ENCODE peak calls at places on chromosome 5, in eight cellular contexts. I, U, B, D, X, Q, J and W are unnamed samples.

GRCh38 chr5:151931260-151931659 is 6.6 kb upstream of the GLRA1 start:
- DNase-seq in J (no peak), Q (no peak), B (no peak), I (no peak), D (no peak), U (no peak), X (no peak), W (no peak)

GRCh38 chr5:76701298-76701697 is 14.6 kb upstream of the F2R start:
- DNase-seq in U (peak), J (no peak), B (no peak), I (no peak), Q (no peak), X (peak), D (no peak), W (no peak)

GRCh38 chr5:21121213-21121612 is 1133.2 kb upstream of the CDH18 start:
- DNase-seq in D (no peak), B (no peak), U (no peak), Q (no peak), I (no peak), J (no peak), X (peak), W (no peak)

GRCh38 chr5:86894006-86894560 is 276.3 kb downstream of the COX7C start:
- DNase-seq in U (peak), Q (no peak), J (no peak), B (no peak), I (no peak), D (no peak), X (no peak), W (no peak)

GRCh38 chr5:173616577-173617118 is at the start of gene BOD1:
- DNase-seq in B (peak), D (peak), Q (peak), U (peak), X (peak), J (peak), I (peak), W (peak)

GRCh38 chr5:59055745-59056448 is 473.0 kb downstream of the RAB3C start:
- DNase-seq in D (no peak), X (no peak), J (no peak), Q (no peak), I (no peak), B (no peak), U (peak), W (no peak)

GRCh38 chr5:68565427-68565826 is 349.9 kb downstream of the PIK3R1 start:
- DNase-seq in I (no peak), B (no peak), D (no peak), Q (no peak), U (no peak), J (no peak), X (no peak), W (no peak)

GRCh38 chr5:149490599-149491187 is 60.5 kb downstream of the CSNK1A1 start:
- DNase-seq in I (no peak), B (no peak), D (no peak), U (no peak), J (no peak), Q (no peak), X (no peak), W (no peak)

GRCh38 chr5:178430187-178431062 is 159.8 kb downstream of the COL23A1 start:
- DNase-seq in D (no peak), J (peak), B (no peak), U (no peak), I (peak), X (no peak), Q (no peak), W (no peak)

GRCh38 chr5:59209758-59210359 is 627.0 kb downstream of the RAB3C start:
- DNase-seq in Q (no peak), B (no peak), J (peak), I (no peak), D (no peak), U (no peak), X (peak), W (no peak)

GRCh38 chr5:9034671-9035070 is 511.2 kb downstream of the SEMA5A start:
- DNase-seq in U (peak), Q (no peak), J (no peak), D (no peak), X (peak), I (no peak), B (no peak), W (no peak)

GRCh38 chr5:108295588-108296368 is 86.1 kb downstream of the FBXL17 start:
- DNase-seq in I (no peak), B (no peak), U (peak), Q (no peak), J (no peak), X (peak), D (no peak), W (no peak)

GRCh38 chr5:122237906-122238305 is 74.1 kb upstream of the SNCAIP start:
- DNase-seq in J (no peak), B (no peak), D (no peak), I (no peak), U (peak), Q (no peak), X (no peak), W (no peak)

GRCh38 chr5:38925154-38925925 is 79.5 kb downstream of the OSMR start:
- DNase-seq in U (no peak), Q (no peak), J (peak), B (no peak), X (peak), I (no peak), D (no peak), W (no peak)

GRCh38 chr5:135541969-135542502 is 6.3 kb upstream of the NEUROG1 start:
- DNase-seq in Q (no peak), B (no peak), I (no peak), U (no peak), J (no peak), X (no peak), D (no peak), W (no peak)

GRCh38 chr5:139335811-139336210 is 5.8 kb upstream of the PAIP2 start:
- DNase-seq in Q (no peak), D (no peak), I (no peak), U (no peak), J (no peak), X (no peak), B (no peak), W (no peak)

GRCh38 chr5:9477537-9477936 is 68.3 kb downstream of the SEMA5A start:
- DNase-seq in U (no peak), J (no peak), X (no peak), D (no peak), Q (no peak), B (no peak), I (no peak), W (no peak)

GRCh38 chr5:38666668-38667498 is 110.4 kb upstream of the LIFR start:
- DNase-seq in X (peak), D (no peak), B (peak), J (peak), Q (peak), U (peak), I (peak), W (peak)

GRCh38 chr5:14988210-14988609 is 116.6 kb upstream of the ANKH start:
- DNase-seq in B (no peak), U (no peak), D (no peak), Q (no peak), I (no peak), J (no peak), X (no peak), W (no peak)

GRCh38 chr5:112141582-112141981 is 277.5 kb downstream of the EPB41L4A start:
- DNase-seq in X (no peak), D (no peak), I (no peak), Q (no peak), B (no peak), J (no peak), U (no peak), W (no peak)

GRCh38 chr5:43729846-43730478 is 127.0 kb downstream of the NNT start:
- DNase-seq in J (no peak), X (peak), D (no peak), U (peak), B (peak), Q (no peak), I (no peak), W (no peak)

GRCh38 chr5:73895471-73895870 is 269.5 kb downstream of the ARHGEF28 start:
- DNase-seq in U (no peak), Q (no peak), B (no peak), X (no peak), J (no peak), I (no peak), D (no peak), W (no peak)

GRCh38 chr5:8478308-8478707 is 609.4 kb downstream of the MTRR start:
- DNase-seq in J (no peak), I (no peak), B (no peak), D (no peak), X (no peak), U (no peak), Q (no peak), W (no peak)

GRCh38 chr5:72633649-72634048 is 126.4 kb upstream of the ZNF366 start:
- DNase-seq in U (no peak), J (peak), B (peak), I (no peak), X (peak), D (no peak), Q (no peak), W (no peak)

GRCh38 chr5:59569608-59570334 is 323.8 kb downstream of the PDE4D start:
- DNase-seq in U (no peak), B (no peak), X (no peak), J (peak), I (no peak), D (no peak), Q (no peak), W (no peak)

GRCh38 chr5:143031781-143032724 is 261.9 kb downstream of the ARHGAP26 start:
- DNase-seq in X (no peak), I (no peak), D (no peak), U (peak), B (no peak), J (no peak), Q (no peak), W (no peak)

GRCh38 chr5:1789838-1790462 is 9.7 kb downstream of the MRPL36 start:
- DNase-seq in D (peak), B (no peak), Q (no peak), J (peak), I (no peak), X (peak), U (peak), W (no peak)

GRCh38 chr5:146076455-146076854 is 28.9 kb downstream of the PLAC8L1 start:
- DNase-seq in J (no peak), B (peak), D (no peak), X (no peak), U (no peak), Q (no peak), I (no peak), W (no peak)

GRCh38 chr5:11182441-11183080 is 421.5 kb upstream of the DAP start:
- DNase-seq in X (peak), J (no peak), I (peak), U (peak), Q (no peak), D (no peak), B (peak), W (peak)

GRCh38 chr5:172144291-172144815 is 43.7 kb downstream of the STK10 start:
- DNase-seq in D (no peak), U (no peak), Q (no peak), X (no peak), J (peak), B (no peak), I (no peak), W (peak)

GRCh38 chr5:50709471-50709870 is 43.0 kb downstream of the PARP8 start:
- DNase-seq in X (peak), B (no peak), Q (no peak), U (no peak), J (no peak), D (no peak), I (no peak), W (no peak)

GRCh38 chr5:36158144-36158543 is 6.2 kb downstream of the SKP2 start:
- DNase-seq in U (no peak), I (no peak), Q (no peak), D (no peak), B (peak), J (no peak), X (peak), W (no peak)

GRCh38 chr5:136686192-136686872 is 321.0 kb upstream of the TRPC7 start:
- DNase-seq in I (no peak), X (no peak), Q (no peak), D (no peak), B (peak), U (peak), J (no peak), W (peak)
- TF ChIP-seq CTCF in I (no peak), X (peak), Q (no peak), D (no peak), B (peak), U (peak), J (peak), W (no peak)

GRCh38 chr5:4862500-4862899 is 277.6 kb upstream of the ADAMTS16 start:
- DNase-seq in B (peak), I (no peak), U (peak), J (no peak), X (peak), D (no peak), Q (no peak), W (no peak)
- TF ChIP-seq CTCF in B (peak), I (peak), U (peak), J (peak), X (peak), D (peak), Q (peak), W (peak)

DNA sequence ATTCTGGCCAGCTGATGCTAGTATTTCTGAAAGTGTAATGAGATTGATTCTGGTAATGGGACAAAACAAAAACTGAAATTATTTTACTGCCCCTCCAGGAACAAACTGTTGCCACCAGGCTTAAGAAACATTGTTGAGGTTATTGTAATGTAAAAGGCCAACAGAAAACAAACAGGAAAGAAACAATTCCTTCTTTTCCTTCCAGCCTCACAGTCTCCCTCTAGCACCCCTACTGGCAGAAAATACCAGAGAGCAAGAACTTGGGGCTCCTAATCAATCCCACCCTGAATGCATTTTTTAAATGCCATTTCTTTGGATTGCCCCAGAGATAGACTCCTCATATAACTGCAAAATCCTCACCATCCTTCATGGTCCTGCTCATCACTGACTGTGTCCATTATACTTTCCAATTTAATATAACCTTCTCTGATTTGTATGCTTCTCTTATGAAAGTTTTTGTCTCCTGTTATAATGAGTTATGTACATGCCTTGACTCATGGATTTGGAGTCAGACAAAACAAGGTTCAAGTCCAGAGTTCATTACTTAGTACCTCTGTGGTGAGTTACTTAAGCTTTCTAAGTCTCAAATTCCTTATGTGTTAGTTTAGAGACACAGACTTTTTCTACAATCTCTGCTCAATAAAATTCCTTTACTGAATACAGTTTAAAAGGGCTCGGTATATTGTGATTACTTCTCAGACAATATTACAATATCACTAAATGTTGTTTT is 157.9 kb upstream of the FBN2 start:
- DNase-seq in I (no peak), Q (no peak), D (no peak), J (no peak), X (no peak), U (peak), B (no peak), W (peak)
- TF ChIP-seq CTCF in I (no peak), Q (no peak), D (no peak), J (peak), X (peak), U (peak), B (peak), W (peak)

GRCh38 chr5:37553720-37554402 is 174.7 kb downstream of the WDR70 start:
- DNase-seq in B (no peak), Q (no peak), D (peak), J (peak), X (peak), I (no peak), U (peak), W (no peak)

GRCh38 chr5:37557734-37558293 is 178.7 kb downstream of the WDR70 start:
- DNase-seq in I (no peak), Q (no peak), X (no peak), J (no peak), B (no peak), U (no peak), D (no peak), W (no peak)

GRCh38 chr5:37552770-37553719 is 173.9 kb downstream of the WDR70 start:
- DNase-seq in B (peak), I (no peak), Q (no peak), X (peak), D (no peak), U (peak), J (peak), W (peak)

GRCh38 chr5:37554403-37554739 is 175.3 kb downstream of the WDR70 start:
- DNase-seq in Q (no peak), D (no peak), J (no peak), U (no peak), I (no peak), B (no peak), X (no peak), W (no peak)

DNA sequence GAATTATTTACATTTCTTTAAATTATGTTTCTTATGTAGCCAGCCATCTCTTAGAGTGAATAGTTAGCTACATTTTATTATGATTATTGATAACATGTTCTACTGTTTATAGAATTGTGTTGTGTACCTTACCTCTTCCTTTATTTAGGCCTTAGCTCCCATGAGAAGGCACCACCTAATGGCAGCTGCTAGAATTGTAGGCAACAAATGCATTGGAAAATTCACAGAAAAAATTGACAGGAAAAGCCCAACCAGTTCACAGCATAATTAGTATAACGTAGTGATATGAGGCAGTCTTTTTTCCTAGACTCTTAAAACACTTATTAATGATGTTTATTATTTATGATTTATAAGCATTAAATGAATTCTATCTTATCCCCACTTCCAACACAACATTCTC is 175.8 kb downstream of the WDR70 start:
- DNase-seq in X (peak), I (no peak), J (no peak), D (no peak), U (peak), Q (no peak), B (peak), W (no peak)
- TF ChIP-seq CTCF in X (peak), I (peak), J (peak), D (no peak), U (peak), Q (peak), B (peak), W (peak)

DNA sequence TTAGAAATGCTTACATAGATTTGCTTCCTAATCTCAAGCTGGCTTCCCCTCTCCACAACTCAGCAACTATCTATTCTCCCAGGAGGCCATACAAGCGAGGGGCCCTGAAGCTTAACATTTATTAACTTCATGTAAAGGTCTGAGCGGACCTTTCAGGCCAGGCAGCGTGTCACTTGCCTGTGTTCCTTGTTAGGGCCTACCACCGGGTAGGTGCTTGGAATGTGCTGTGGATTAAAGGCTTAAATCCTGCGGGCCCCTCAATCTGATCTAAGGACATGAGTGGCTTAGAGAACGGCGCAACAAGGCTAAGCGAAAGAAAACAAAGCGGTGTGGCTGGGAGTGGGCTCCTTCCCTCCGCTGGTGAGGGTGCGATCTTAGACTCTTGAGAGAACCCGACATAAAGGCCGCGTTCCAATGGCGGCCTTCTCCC is 681 bp upstream of the HSPA4 start:
- DNase-seq in J (no peak), U (no peak), I (peak), D (no peak), B (no peak), Q (no peak), X (no peak), W (no peak)
- TF ChIP-seq CTCF in J (no peak), U (no peak), I (no peak), D (no peak), B (no peak), Q (no peak), X (no peak), W (no peak)

GRCh38 chr5:180358694-180359093 is 5.6 kb upstream of the GFPT2 start:
- DNase-seq in B (no peak), Q (no peak), I (no peak), D (no peak), X (no peak), U (no peak), J (no peak), W (no peak)

GRCh38 chr5:180354966-180355365 is 1.8 kb upstream of the GFPT2 start:
- DNase-seq in B (no peak), Q (no peak), U (no peak), I (no peak), J (peak), X (no peak), D (no peak), W (no peak)

GRCh38 chr5:180358179-180358578 is 5.0 kb upstream of the GFPT2 start:
- DNase-seq in D (no peak), U (peak), X (no peak), B (no peak), Q (no peak), I (no peak), J (no peak), W (no peak)

GRCh38 chr5:180364306-180364856 is 11.2 kb upstream of the GFPT2 start:
- DNase-seq in X (no peak), D (no peak), U (no peak), J (peak), Q (no peak), I (no peak), B (no peak), W (no peak)

GRCh38 chr5:180360078-180360957 is 7.2 kb upstream of the GFPT2 start:
- DNase-seq in J (peak), U (no peak), B (no peak), X (no peak), I (no peak), Q (no peak), D (no peak), W (no peak)
- TF ChIP-seq CTCF in J (no peak), U (no peak), B (no peak), X (no peak), I (no peak), Q (no peak), D (no peak), W (no peak)